ENCODE peak calls at places on chromosomes 3 and 15, in four cellular contexts. E is EH, K is NCI-H446, A is T-helper 1 cell. S is an unnamed sample.

GRCh38 chr3:58520403-58520784 is 16.6 kb downstream of the ACOX2 start:
- DNase-seq in K (no peak), A (no peak), E (no peak), S (no peak)

GRCh38 chr15:56052389-56053045 is 59.1 kb upstream of the NEDD4 start:
- DNase-seq in K (no peak), A (no peak), E (peak; percentile 75), S (peak; percentile 9)

GRCh38 chr3:43872301-43872700 is 181.6 kb downstream of the ABHD5 start:
- DNase-seq in K (no peak), A (no peak), E (peak; percentile 94), S (no peak)

GRCh38 chr3:30848093-30848779 is 46.2 kb downstream of the GADL1 start:
- DNase-seq in K (no peak), E (no peak), A (no peak), S (no peak)

GRCh38 chr3:30681276-30682211 is 75.1 kb downstream of the TGFBR2 start:
- DNase-seq in K (no peak), E (peak; percentile 63), A (no peak), S (no peak)

GRCh38 chr3:123342631-123343080 is 106.2 kb downstream of the ADCY5 start:
- DNase-seq in K (no peak), E (no peak), A (no peak), S (no peak)

GRCh38 chr3:108500728-108501127 is 9.7 kb downstream of the MYH15 start:
- DNase-seq in A (no peak), K (no peak), E (peak; percentile 51), S (no peak)

GRCh38 chr3:187735837-187736236 is 9.4 kb downstream of the BCL6 start:
- DNase-seq in K (no peak), E (peak; percentile 59), A (no peak), S (no peak)

GRCh38 chr3:160754371-160754854 is 1.6 kb upstream of the PPM1L start:
- DNase-seq in K (no peak), E (peak; percentile 67), A (peak; percentile 11), S (no peak)

GRCh38 chr3:139935071-139935865 is at the start of gene CLSTN2:
- DNase-seq in E (peak; percentile 40), A (no peak), K (peak; percentile 79), S (no peak)

GRCh38 chr3:64188810-64189560 is 36.3 kb downstream of the PRICKLE2 start:
- DNase-seq in E (peak; percentile 94), K (no peak), A (no peak), S (no peak)

GRCh38 chr3:10317311-10317960 is 3.5 kb downstream of the SEC13 start:
- DNase-seq in K (no peak), E (no peak), A (no peak), S (no peak)

GRCh38 chr15:51649659-51650521 is 27.3 kb upstream of the DMXL2 start:
- DNase-seq in E (peak; percentile 76), K (peak; percentile 44), A (peak; percentile 23), S (peak; percentile 37)

GRCh38 chr3:182979719-182980191 is 583 bp downstream of the DCUN1D1 start:
- DNase-seq in K (no peak), A (peak; percentile 16), E (peak; percentile 42), S (no peak)

GRCh38 chr15:99755692-99756409 is 22.6 kb upstream of the LYSMD4 start:
- DNase-seq in E (peak; percentile 74), K (peak; percentile 18), A (peak; percentile 20), S (no peak)

GRCh38 chr15:90564109-90564508 is 34.4 kb downstream of the CRTC3 start:
- DNase-seq in K (no peak), A (no peak), E (no peak), S (peak; percentile 10)

GRCh38 chr3:57094606-57095005 is 34.1 kb downstream of the SPATA12 start:
- DNase-seq in A (no peak), K (no peak), E (peak; percentile 4), S (no peak)

GRCh38 chr15:96068897-96069296 is 261.6 kb upstream of the NR2F2 start:
- DNase-seq in K (no peak), A (no peak), E (no peak), S (no peak)

S was measured in GF-D8.